ENCODE peak calls at places on chromosomes 12 and 14, in six cellular contexts. H is ovary; Q is CD8-positive, alpha-beta T cell; X is SJCRH30; E is brain microvascular endothelial cell; O is psoas muscle. G is an unnamed sample.

GRCh38 chr12:51323317-51323960 is 535 bp downstream of the BIN2 start:
- DNase-seq in Q (peak; percentile 77), E (no peak), O (no peak), X (no peak), H (no peak), G (peak; percentile 74)

GRCh38 chr12:54358945-54359761 is 5.1 kb downstream of the GPR84 start:
- DNase-seq in X (peak; percentile 98), O (peak; percentile 98), E (peak; percentile 100), Q (peak; percentile 91), H (peak; percentile 95), G (peak; percentile 93)

GRCh38 chr12:54003625-54004024 is 3.7 kb downstream of the HOXC9 start:
- DNase-seq in E (no peak), X (no peak), Q (no peak), O (no peak), H (no peak), G (no peak)

GRCh38 chr12:3035171-3035570 is 42.0 kb upstream of the TSPAN9 start:
- DNase-seq in Q (no peak), H (no peak), X (no peak), O (no peak), E (peak; percentile 40), G (no peak)

GRCh38 chr12:51836012-51836832 is 12.3 kb downstream of the FIGNL2 start:
- DNase-seq in X (no peak), Q (no peak), H (no peak), O (no peak), E (no peak), G (no peak)

GRCh38 chr12:93868771-93869170 is 191.6 kb downstream of the CRADD start:
- DNase-seq in H (no peak), X (no peak), O (no peak), Q (no peak), E (peak; percentile 11), G (no peak)

GRCh38 chr14:79186523-79186922 is 1016.4 kb downstream of the NRXN3 start:
- DNase-seq in X (peak; percentile 43), E (peak; percentile 49), H (no peak), O (no peak), Q (no peak), G (no peak)

GRCh38 chr12:122104844-122105243 is 26.3 kb downstream of the MLXIP start:
- DNase-seq in Q (no peak), E (no peak), H (no peak), O (no peak), X (no peak), G (no peak)

GRCh38 chr12:99960312-99960711 is 24.4 kb downstream of the ANKS1B start:
- DNase-seq in X (peak; percentile 71), E (no peak), O (no peak), H (no peak), Q (no peak), G (no peak)

GRCh38 chr14:58713677-58714076 is 75.9 kb downstream of the DACT1 start:
- DNase-seq in E (no peak), Q (no peak), O (no peak), X (no peak), H (no peak), G (no peak)

GRCh38 chr14:26856832-26857508 is 259.1 kb upstream of the NOVA1 start:
- DNase-seq in H (no peak), Q (no peak), E (no peak), O (no peak), X (no peak), G (no peak)

GRCh38 chr12:124554429-124555029 is 12.9 kb downstream of the NCOR2 start:
- DNase-seq in E (no peak), O (peak; percentile 73), H (no peak), X (no peak), Q (no peak), G (no peak)

GRCh38 chr14:103104654-103105511 is 10.4 kb downstream of the EXOC3L4 start:
- DNase-seq in H (peak; percentile 84), E (no peak), O (peak; percentile 86), Q (peak; percentile 85), X (peak; percentile 60), G (peak; percentile 71)

GRCh38 chr12:66107451-66107915 is 23.1 kb downstream of the LLPH start:
- DNase-seq in X (peak; percentile 79), H (no peak), Q (peak; percentile 51), E (peak; percentile 84), O (peak; percentile 55), G (peak; percentile 73)

GRCh38 chr14:102927878-102928411 is 5.5 kb downstream of the AMN start:
- DNase-seq in O (no peak), H (no peak), E (no peak), Q (peak; percentile 57), X (no peak), G (no peak)

GRCh38 chr12:58369576-58369975 is 428.2 kb downstream of the ATP23 start:
- DNase-seq in H (no peak), E (no peak), X (no peak), Q (no peak), O (no peak), G (no peak)

GRCh38 chr14:31161274-31161673 is 46.3 kb downstream of the HECTD1 start:
- DNase-seq in E (no peak), Q (no peak), H (no peak), O (no peak), X (no peak), G (no peak)

GRCh38 chr14:89507926-89508460 is 91.0 kb upstream of the FOXN3 start:
- DNase-seq in H (no peak), X (no peak), O (no peak), Q (no peak), E (no peak), G (no peak)

GRCh38 chr12:20547788-20548575 is 147.2 kb upstream of the SLCO1C1 start:
- DNase-seq in Q (no peak), E (peak; percentile 23), H (no peak), X (no peak), O (no peak), G (no peak)

GRCh38 chr12:4812621-4813327 is 92.6 kb downstream of the GALNT8 start:
- DNase-seq in X (no peak), E (no peak), H (no peak), Q (no peak), O (no peak), G (no peak)
- H3K27ac ChIP-seq in X (no peak overlapping the region), E (no peak overlapping the region), H (no peak overlapping the region), Q (no peak overlapping the region), O (no peak overlapping the region), G (no peak overlapping the region)

DNA sequence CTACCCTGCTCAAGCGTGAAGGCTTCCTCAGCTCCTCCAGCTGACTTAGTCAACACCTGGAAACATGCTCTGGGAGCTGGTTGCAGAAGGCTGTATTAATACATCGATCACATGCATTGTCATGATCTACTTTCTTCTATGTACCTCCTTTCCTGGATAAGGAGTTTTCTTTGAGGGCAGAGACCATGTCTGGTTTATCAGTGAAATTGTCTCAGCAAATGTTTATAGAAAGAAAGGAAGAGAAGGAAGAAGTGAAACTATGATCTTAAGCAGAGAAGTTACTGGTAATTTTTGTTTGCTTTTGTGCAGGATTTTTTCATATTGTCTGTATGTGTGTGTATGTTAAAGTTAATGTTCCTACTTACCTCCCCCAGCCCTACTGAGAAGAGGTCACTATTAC is 4.5 kb downstream of the DYRK4 start:
- DNase-seq in O (no peak), X (no peak), H (no peak), E (no peak), Q (no peak), G (no peak)
- H3K27ac ChIP-seq in O (no peak overlapping the region), X (no peak overlapping the region), H (no peak overlapping the region), E (no peak overlapping the region), Q (no peak overlapping the region), G (no peak overlapping the region)

DNA sequence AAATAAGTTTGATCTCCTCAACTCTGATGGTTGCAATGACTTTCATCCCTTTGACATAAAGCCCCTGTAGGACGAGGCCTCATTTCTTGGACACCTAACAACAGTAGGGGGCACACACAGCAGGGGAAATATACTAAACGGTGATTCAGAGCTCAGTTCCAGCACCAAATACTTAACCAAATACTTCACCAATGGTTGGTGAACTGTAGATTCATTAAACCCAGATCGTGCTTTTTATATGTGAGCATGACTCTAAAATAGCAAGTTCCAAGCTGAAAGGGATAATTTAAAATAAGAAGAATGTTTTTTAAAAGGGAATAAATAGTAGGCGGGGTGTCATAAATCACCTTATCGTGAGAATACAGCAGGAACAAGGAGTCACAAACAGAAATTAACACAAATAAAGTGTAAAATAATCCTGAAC is 53.2 kb downstream of the ATG2B start:
- DNase-seq in E (no peak), X (no peak), Q (no peak), H (no peak), O (no peak), G (no peak)
- H3K27ac ChIP-seq in E (no peak overlapping the region), X (no peak overlapping the region), Q (no peak overlapping the region), H (no peak overlapping the region), O (no peak overlapping the region), G (no peak overlapping the region)

DNA sequence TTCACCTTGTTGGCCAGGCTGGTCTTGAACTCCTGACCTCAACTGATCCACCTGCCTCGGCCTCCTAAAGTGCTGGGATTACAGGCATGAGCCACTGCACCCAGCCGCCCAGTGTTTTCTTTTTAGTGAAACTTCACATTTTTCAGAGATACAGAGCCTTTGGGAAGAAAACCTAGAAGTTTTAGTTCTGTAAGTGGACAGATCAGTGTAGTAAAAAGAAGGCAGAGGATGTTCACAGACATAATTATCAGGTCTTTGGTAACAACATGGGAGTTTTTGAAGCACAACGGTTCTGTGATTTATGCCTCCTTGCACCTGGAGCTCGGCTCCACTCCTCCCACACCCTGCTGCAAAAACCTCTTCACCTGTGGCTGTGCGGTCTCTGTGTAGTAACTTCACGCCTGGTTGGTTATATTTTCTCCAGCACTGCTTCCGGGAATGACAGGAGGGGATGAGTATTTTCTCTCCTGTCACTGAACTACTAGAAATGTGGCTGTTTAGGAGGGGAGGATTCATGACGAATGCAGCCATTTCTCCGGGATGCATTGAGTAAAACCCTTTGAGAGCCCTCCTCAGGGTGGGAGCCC is 67.0 kb downstream of the ARF6 start:
- DNase-seq in X (no peak), Q (no peak), H (no peak), E (no peak), O (no peak), G (no peak)
- H3K27ac ChIP-seq in X (no peak overlapping the region), Q (no peak overlapping the region), H (no peak overlapping the region), E (no peak overlapping the region), O (no peak overlapping the region), G (no peak overlapping the region)

G was measured in CD4-positive, alpha-beta memory T cell.